ENCODE peak calls at places on chromosomes 1 and 21, in eight cellular contexts. G, S, K, Y, B, T, P and O are unnamed samples.

GRCh38 chr1:202286622-202287097 is 55.1 kb downstream of the UBE2T start:
- DNase-seq in Y (no peak), B (no peak), P (peak), S (no peak), K (no peak), G (no peak), T (peak), O (no peak)

GRCh38 chr1:8516793-8517556 is 199.1 kb downstream of the SLC45A1 start:
- DNase-seq in B (no peak), G (no peak), Y (no peak), K (no peak), S (no peak), T (no peak), P (no peak), O (no peak)

GRCh38 chr1:211938473-211939080 is 96.8 kb downstream of the INTS7 start:
- DNase-seq in P (no peak), G (no peak), T (no peak), K (no peak), S (no peak), B (no peak), Y (no peak), O (no peak)

GRCh38 chr1:228342627-228343210 is 63.9 kb downstream of the TRIM11 start:
- DNase-seq in B (peak), Y (no peak), K (no peak), S (no peak), G (no peak), T (peak), P (no peak), O (no peak)

GRCh38 chr1:6464514-6464836 is 1.5 kb downstream of the TNFRSF25 start:
- DNase-seq in G (no peak), P (no peak), T (no peak), B (peak), Y (peak), S (no peak), K (no peak), O (no peak)

GRCh38 chr1:92795166-92795565 is 10.3 kb upstream of the EVI5 start:
- DNase-seq in P (peak), B (no peak), S (no peak), G (no peak), Y (no peak), K (no peak), T (no peak), O (no peak)

GRCh38 chr1:110239491-110240430 is 29.6 kb downstream of the KCNC4 start:
- DNase-seq in K (no peak), B (peak), Y (no peak), T (no peak), G (no peak), S (no peak), P (no peak), O (no peak)

GRCh38 chr1:151946366-151946764 is 37.1 kb upstream of the THEM4 start:
- DNase-seq in B (no peak), P (no peak), T (no peak), S (no peak), Y (no peak), K (no peak), G (no peak), O (no peak)

GRCh38 chr1:221149676-221150075 is 270.4 kb downstream of the HLX start:
- DNase-seq in G (no peak), B (no peak), P (no peak), K (no peak), T (no peak), Y (no peak), S (no peak), O (no peak)

GRCh38 chr1:44857446-44857845 is 14.4 kb upstream of the PTCH2 start:
- DNase-seq in B (no peak), S (no peak), K (no peak), P (no peak), Y (no peak), G (no peak), T (no peak), O (no peak)

GRCh38 chr1:184790642-184791041 is 36.0 kb upstream of the EDEM3 start:
- DNase-seq in G (no peak), Y (no peak), K (no peak), B (no peak), P (peak), T (no peak), S (no peak), O (no peak)

GRCh38 chr1:53747841-53748240 is 8.9 kb upstream of the GLIS1 start:
- DNase-seq in K (no peak), B (no peak), S (no peak), T (no peak), G (no peak), P (no peak), Y (no peak), O (no peak)

GRCh38 chr1:180026556-180026955 is 71.9 kb downstream of the CEP350 start:
- DNase-seq in P (peak), B (no peak), S (no peak), T (no peak), G (no peak), Y (no peak), K (no peak), O (no peak)

GRCh38 chr1:117605164-117605810 is 561 bp upstream of the TENT5C start:
- DNase-seq in K (no peak), G (no peak), T (peak), Y (no peak), B (no peak), P (peak), S (no peak), O (no peak)

GRCh38 chr1:56506314-56506743 is 73.0 kb downstream of the PLPP3 start:
- DNase-seq in K (no peak), S (no peak), P (no peak), Y (no peak), T (no peak), G (peak), B (no peak), O (no peak)

GRCh38 chr1:177729646-177730045 is 240.2 kb downstream of the SEC16B start:
- DNase-seq in T (no peak), P (no peak), B (no peak), G (no peak), S (no peak), Y (no peak), K (no peak), O (no peak)

GRCh38 chr1:225462714-225463574 is 35.1 kb upstream of the LBR start:
- DNase-seq in P (no peak), T (no peak), G (no peak), B (no peak), S (no peak), Y (no peak), K (no peak), O (no peak)

DNA sequence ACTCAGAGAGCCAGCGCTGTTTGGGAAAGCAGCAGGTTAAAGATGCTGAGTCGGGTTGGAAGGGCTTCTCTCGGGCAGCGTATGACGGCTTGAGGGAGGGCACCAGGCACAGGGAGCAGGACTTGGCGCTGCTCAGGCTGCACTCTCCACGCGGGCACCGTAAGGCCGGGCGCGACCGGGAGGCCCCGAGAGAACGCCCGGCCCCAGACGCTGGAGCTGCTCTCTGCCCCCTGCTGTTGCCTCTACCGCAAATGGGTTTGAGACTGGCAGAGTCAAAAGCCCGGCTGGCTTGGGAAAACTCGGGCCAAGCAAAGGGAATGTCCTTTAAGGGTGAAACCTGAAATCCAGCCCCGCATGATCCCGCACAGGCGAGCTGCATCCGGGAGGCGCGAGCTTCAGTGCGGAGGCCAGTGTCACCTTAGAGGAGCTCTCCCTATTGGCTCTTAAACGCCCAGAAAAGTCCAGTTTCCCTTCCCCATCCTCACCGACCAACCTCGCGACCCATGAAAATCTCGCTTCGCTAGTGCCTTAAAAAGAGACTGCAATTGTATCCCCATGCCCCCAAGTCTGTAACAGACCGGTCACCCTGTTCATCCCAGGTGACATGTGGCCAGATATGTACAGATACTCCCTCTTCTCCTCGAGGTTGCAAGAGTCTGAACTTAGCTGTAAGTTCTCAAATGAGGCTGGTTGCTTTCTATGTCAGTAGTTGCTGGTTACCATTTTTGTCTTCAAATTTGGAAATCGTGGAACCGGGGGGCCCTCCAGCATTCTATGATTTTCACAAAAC is 1.1 kb downstream of the PRRX1 start:
- DNase-seq in K (no peak), Y (no peak), S (no peak), P (peak), B (no peak), G (no peak), T (no peak), O (no peak)
- TF ChIP-seq CTCF in K (no peak), Y (no peak), S (peak), P (peak), B (no peak), G (no peak), T (peak), O (no peak)

GRCh38 chr1:39407889-39408640 is 83.4 kb upstream of the BMP8A start:
- DNase-seq in G (no peak), Y (no peak), T (no peak), K (no peak), B (no peak), P (peak), S (no peak), O (no peak)
- TF ChIP-seq CTCF in G (no peak), Y (no peak), T (no peak), K (no peak), B (no peak), P (no peak), S (peak), O (no peak)

GRCh38 chr1:170927955-170928850 is 7.1 kb upstream of the MROH9 start:
- DNase-seq in G (no peak), P (no peak), T (no peak), Y (no peak), B (no peak), K (no peak), S (no peak), O (no peak)
- TF ChIP-seq CTCF in G (no peak), P (peak), T (no peak), Y (no peak), B (no peak), K (no peak), S (no peak), O (no peak)

GRCh38 chr1:203351037-203351625 is at the start of gene FMOD:
- DNase-seq in P (no peak), B (no peak), G (no peak), S (no peak), T (peak), Y (no peak), K (no peak), O (no peak)
- TF ChIP-seq CTCF in P (peak), B (no peak), G (no peak), S (no peak), T (no peak), Y (no peak), K (no peak), O (peak)

GRCh38 chr1:938711-939504 is 15.2 kb downstream of the SAMD11 start:
- DNase-seq in Y (no peak), B (no peak), T (no peak), K (no peak), P (no peak), G (no peak), S (no peak), O (no peak)

GRCh38 chr1:941027-941587 is 17.4 kb downstream of the SAMD11 start:
- DNase-seq in Y (no peak), B (no peak), S (no peak), G (no peak), T (no peak), P (no peak), K (no peak), O (no peak)

GRCh38 chr1:941588-942383 is 17.3 kb downstream of the NOC2L start:
- DNase-seq in T (peak), P (peak), G (peak), Y (no peak), K (no peak), S (no peak), B (no peak), O (no peak)

GRCh38 chr1:939511-940107 is 15.9 kb downstream of the SAMD11 start:
- DNase-seq in Y (no peak), P (no peak), B (no peak), K (no peak), T (no peak), S (no peak), G (no peak), O (no peak)

DNA sequence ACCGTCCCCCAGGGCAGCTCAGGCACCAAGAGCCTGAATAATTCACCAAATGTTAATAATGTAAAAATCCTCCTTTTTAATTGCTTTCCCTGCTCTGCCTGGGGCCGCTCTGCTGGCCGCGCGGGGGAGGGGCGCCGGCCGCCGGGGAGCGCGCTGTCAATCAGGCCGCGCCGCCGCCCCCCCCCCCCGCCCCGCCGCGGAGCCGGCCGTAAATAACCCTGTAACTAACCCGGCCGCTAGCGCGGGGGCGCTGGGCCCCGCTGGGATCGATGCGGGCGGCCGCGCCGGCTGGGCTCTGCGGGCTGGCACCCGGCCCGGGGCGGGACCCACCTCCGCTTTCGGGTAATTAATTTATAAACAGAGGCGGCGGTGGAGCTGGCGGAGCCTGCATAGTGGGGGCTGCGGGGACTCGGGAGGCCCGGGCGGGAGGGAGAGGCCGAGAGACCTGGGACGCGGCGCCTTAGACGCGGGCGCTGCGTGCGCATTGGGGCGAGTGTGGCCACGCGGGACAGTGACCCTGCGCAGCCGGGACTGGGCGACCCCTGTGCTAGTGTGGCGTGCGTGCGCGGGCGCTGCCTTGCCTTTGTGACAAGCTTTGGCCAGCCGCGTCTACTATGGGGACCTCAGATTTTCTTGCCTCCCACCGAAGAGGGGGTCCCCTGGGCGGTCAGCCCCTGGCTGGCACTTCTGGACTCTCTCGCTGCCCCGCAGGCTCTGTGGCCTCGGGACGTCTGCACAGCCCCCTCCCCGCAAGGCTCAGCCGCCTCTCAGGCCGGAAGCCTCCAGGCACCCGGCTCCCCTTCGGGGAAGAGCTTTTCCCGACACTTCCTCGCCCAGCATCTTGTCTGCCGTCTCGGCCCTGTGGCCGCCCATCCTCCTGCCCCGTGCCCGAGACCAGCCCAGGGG is 16.7 kb downstream of the SAMD11 start:
- DNase-seq in Y (peak), K (no peak), S (no peak), G (no peak), B (no peak), T (no peak), P (peak), O (peak)
- TF ChIP-seq CTCF in Y (no peak), K (no peak), S (no peak), G (no peak), B (no peak), T (no peak), P (no peak), O (no peak)

GRCh38 chr1:234781241-234782056 is 171.5 kb upstream of the IRF2BP2 start:
- DNase-seq in B (no peak), Y (no peak), G (no peak), S (no peak), P (no peak), T (peak), K (no peak), O (no peak)
- TF ChIP-seq CTCF in B (no peak), Y (no peak), G (no peak), S (no peak), P (no peak), T (peak), K (peak), O (no peak)

GRCh38 chr21:31194510-31195293 is 149.4 kb downstream of the TIAM1 start:
- DNase-seq in S (no peak), B (no peak), P (no peak), K (no peak), Y (no peak), T (no peak), G (no peak), O (no peak)
- TF ChIP-seq CTCF in S (no peak), B (no peak), P (no peak), K (no peak), Y (no peak), T (no peak), G (no peak), O (no peak)

GRCh38 chr1:198829948-198830347 is 191.1 kb downstream of the PTPRC start:
- DNase-seq in Y (no peak), P (peak), S (no peak), T (no peak), B (no peak), G (no peak), K (no peak), O (no peak)
- TF ChIP-seq CTCF in Y (no peak), P (peak), S (peak), T (no peak), B (peak), G (peak), K (no peak), O (peak)

DNA sequence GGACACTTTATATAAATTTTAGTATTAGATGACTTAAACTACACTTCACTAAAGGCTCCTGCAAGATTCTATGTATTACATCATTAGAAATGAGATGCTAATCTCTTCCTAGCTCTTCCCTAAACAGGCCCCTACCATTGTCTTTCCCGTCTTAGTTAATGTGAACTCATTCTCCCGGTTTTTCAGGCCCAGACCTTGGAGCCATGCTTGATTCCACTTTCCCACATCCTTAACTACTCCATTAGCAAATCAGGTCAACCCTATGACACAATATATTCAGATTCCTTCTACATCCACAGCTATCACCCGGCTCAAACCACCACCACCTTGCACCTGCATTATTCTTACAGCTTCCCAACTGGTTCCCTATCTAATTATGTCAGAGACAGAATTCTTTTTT is 73.3 kb downstream of the NVL start:
- DNase-seq in T (no peak), G (no peak), Y (no peak), B (no peak), P (no peak), S (no peak), K (no peak), O (no peak)
- TF ChIP-seq CTCF in T (no peak), G (no peak), Y (no peak), B (no peak), P (no peak), S (no peak), K (no peak), O (no peak)